ENCODE peak calls at places on chromosome 22, in four cellular contexts. C is endothelial cell, W is EH, B is H1. N is an unnamed sample.

GRCh38 chr22:31944700-31945477 is 554 bp downstream of the YWHAH start:
- DNase-seq in C (peak), W (peak), B (no peak), N (peak)

GRCh38 chr22:23128269-23129108 is 13.3 kb downstream of the RSPH14 start:
- DNase-seq in C (peak), W (peak), B (peak), N (peak)

GRCh38 chr22:25663654-25664053 is 78.3 kb upstream of the MYO18B start:
- DNase-seq in C (no peak), W (no peak), B (no peak), N (no peak)

GRCh38 chr22:17911312-17911705 is 113.1 kb downstream of the MICAL3 start:
- DNase-seq in C (no peak), W (no peak), B (no peak), N (no peak)

GRCh38 chr22:27792452-27793165 is 8.9 kb downstream of the MN1 start:
- DNase-seq in C (no peak), W (peak), B (no peak), N (no peak)

GRCh38 chr22:49767355-49768062 is 60.2 kb downstream of the BRD1 start:
- DNase-seq in C (peak), W (peak), B (peak), N (no peak)

GRCh38 chr22:27906241-27906640 is 12.8 kb downstream of the PITPNB start:
- DNase-seq in C (no peak), W (peak), B (no peak), N (no peak)

GRCh38 chr22:42834177-42834949 is 22.7 kb downstream of the ARFGAP3 start:
- DNase-seq in C (no peak), W (no peak), B (no peak), N (no peak)

GRCh38 chr22:20128902-20129746 is 2.5 kb upstream of the ZDHHC8 start:
- DNase-seq in C (peak), W (peak), B (no peak), N (peak)

GRCh38 chr22:46545041-46545796 is 7.8 kb upstream of the CELSR1 start:
- DNase-seq in C (no peak), W (peak), B (no peak), N (no peak)

GRCh38 chr22:21683401-21683811 is 17.6 kb downstream of the PPIL2 start:
- DNase-seq in C (no peak), W (no peak), B (no peak), N (no peak)